ENCODE peak calls at places on chromosomes 1 and 21, in six cellular contexts. One of them, this sample, is unnamed.

GRCh38 chr1:91844862-91845528 is 41.0 kb downstream of the TGFBR3 start:
- DNase-seq in lower lobe of right lung: no peak
- DNase-seq in adrenal gland: peak; percentile 84
- DNase-seq in effector memory CD4-positive, alpha-beta T cell: no peak
- DNase-seq in left lung: no peak
- DNase-seq in heart left ventricle: peak; percentile 41
- DNase-seq in this sample: no peak

GRCh38 chr1:173050865-173051264 is at the start of gene TNFSF18:
- DNase-seq in lower lobe of right lung: no peak
- DNase-seq in heart left ventricle: peak; percentile 26
- DNase-seq in effector memory CD4-positive, alpha-beta T cell: no peak
- DNase-seq in left lung: no peak
- DNase-seq in adrenal gland: no peak
- DNase-seq in this sample: no peak

GRCh38 chr1:150362721-150363425 is 1.1 kb upstream of the RPRD2 start:
- DNase-seq in effector memory CD4-positive, alpha-beta T cell: no peak
- DNase-seq in lower lobe of right lung: no peak
- DNase-seq in heart left ventricle: no peak
- DNase-seq in adrenal gland: peak; percentile 38
- DNase-seq in left lung: peak; percentile 28
- DNase-seq in this sample: peak; percentile 89

GRCh38 chr1:30411206-30411605 is 312.2 kb downstream of the MATN1 start:
- DNase-seq in heart left ventricle: no peak
- DNase-seq in effector memory CD4-positive, alpha-beta T cell: no peak
- DNase-seq in lower lobe of right lung: no peak
- DNase-seq in adrenal gland: no peak
- DNase-seq in left lung: no peak
- DNase-seq in this sample: no peak

GRCh38 chr1:45356186-45356585 is 15.9 kb upstream of the MUTYH start:
- DNase-seq in lower lobe of right lung: no peak
- DNase-seq in effector memory CD4-positive, alpha-beta T cell: no peak
- DNase-seq in heart left ventricle: no peak
- DNase-seq in left lung: no peak
- DNase-seq in adrenal gland: no peak
- DNase-seq in this sample: no peak

GRCh38 chr21:36478207-36478701 is 1.7 kb downstream of the CLDN14 start:
- DNase-seq in lower lobe of right lung: no peak
- DNase-seq in heart left ventricle: no peak
- DNase-seq in effector memory CD4-positive, alpha-beta T cell: no peak
- DNase-seq in adrenal gland: no peak
- DNase-seq in left lung: no peak
- DNase-seq in this sample: no peak

GRCh38 chr1:1196431-1197187 is 9.8 kb downstream of the TNFRSF18 start:
- DNase-seq in effector memory CD4-positive, alpha-beta T cell: no peak
- DNase-seq in adrenal gland: no peak
- DNase-seq in left lung: peak; percentile 53
- DNase-seq in lower lobe of right lung: peak; percentile 34
- DNase-seq in heart left ventricle: peak; percentile 5
- DNase-seq in this sample: no peak

GRCh38 chr1:226711976-226712778 is 26.9 kb downstream of the ITPKB start:
- DNase-seq in lower lobe of right lung: no peak
- DNase-seq in adrenal gland: no peak
- DNase-seq in heart left ventricle: no peak
- DNase-seq in left lung: no peak
- DNase-seq in effector memory CD4-positive, alpha-beta T cell: peak; percentile 36
- DNase-seq in this sample: no peak

GRCh38 chr21:36976882-36977651 is 10.6 kb upstream of the HLCS start:
- DNase-seq in heart left ventricle: peak; percentile 20
- DNase-seq in left lung: no peak
- DNase-seq in effector memory CD4-positive, alpha-beta T cell: no peak
- DNase-seq in adrenal gland: peak; percentile 34
- DNase-seq in lower lobe of right lung: no peak
- DNase-seq in this sample: no peak

GRCh38 chr1:6162773-6163172 is 17.3 kb downstream of the CHD5 start:
- DNase-seq in heart left ventricle: no peak
- DNase-seq in effector memory CD4-positive, alpha-beta T cell: no peak
- DNase-seq in adrenal gland: no peak
- DNase-seq in lower lobe of right lung: no peak
- DNase-seq in left lung: peak; percentile 60
- DNase-seq in this sample: no peak

GRCh38 chr1:28865997-28866650 is 48.2 kb upstream of the EPB41 start:
- DNase-seq in effector memory CD4-positive, alpha-beta T cell: no peak
- DNase-seq in left lung: peak; percentile 24
- DNase-seq in lower lobe of right lung: no peak
- DNase-seq in adrenal gland: no peak
- DNase-seq in heart left ventricle: no peak
- DNase-seq in this sample: no peak

GRCh38 chr1:97797403-97798183 is 123.2 kb downstream of the DPYD start:
- DNase-seq in effector memory CD4-positive, alpha-beta T cell: no peak
- DNase-seq in adrenal gland: no peak
- DNase-seq in heart left ventricle: peak; percentile 37
- DNase-seq in lower lobe of right lung: no peak
- DNase-seq in left lung: no peak
- DNase-seq in this sample: no peak

GRCh38 chr1:60425528-60425927 is 352.0 kb upstream of the C1orf87 start:
- DNase-seq in left lung: no peak
- DNase-seq in heart left ventricle: no peak
- DNase-seq in lower lobe of right lung: no peak
- DNase-seq in effector memory CD4-positive, alpha-beta T cell: no peak
- DNase-seq in adrenal gland: no peak
- DNase-seq in this sample: no peak

GRCh38 chr1:39425634-39426033 is 65.8 kb upstream of the BMP8A start:
- DNase-seq in left lung: no peak
- DNase-seq in heart left ventricle: no peak
- DNase-seq in lower lobe of right lung: no peak
- DNase-seq in effector memory CD4-positive, alpha-beta T cell: no peak
- DNase-seq in adrenal gland: no peak
- DNase-seq in this sample: no peak

GRCh38 chr1:39420493-39420892 is 70.9 kb upstream of the BMP8A start:
- DNase-seq in lower lobe of right lung: no peak
- DNase-seq in left lung: no peak
- DNase-seq in heart left ventricle: no peak
- DNase-seq in adrenal gland: no peak
- DNase-seq in effector memory CD4-positive, alpha-beta T cell: no peak
- DNase-seq in this sample: no peak

GRCh38 chr1:39425151-39425550 is 66.3 kb upstream of the BMP8A start:
- DNase-seq in lower lobe of right lung: no peak
- DNase-seq in effector memory CD4-positive, alpha-beta T cell: no peak
- DNase-seq in left lung: no peak
- DNase-seq in adrenal gland: no peak
- DNase-seq in heart left ventricle: no peak
- DNase-seq in this sample: no peak

GRCh38 chr1:39418223-39418622 is 73.2 kb upstream of the BMP8A start:
- DNase-seq in heart left ventricle: no peak
- DNase-seq in effector memory CD4-positive, alpha-beta T cell: no peak
- DNase-seq in adrenal gland: no peak
- DNase-seq in lower lobe of right lung: no peak
- DNase-seq in left lung: no peak
- DNase-seq in this sample: no peak

GRCh38 chr1:39422604-39423003 is 68.8 kb upstream of the BMP8A start:
- DNase-seq in adrenal gland: no peak
- DNase-seq in effector memory CD4-positive, alpha-beta T cell: no peak
- DNase-seq in left lung: no peak
- DNase-seq in lower lobe of right lung: no peak
- DNase-seq in heart left ventricle: no peak
- DNase-seq in this sample: no peak
- H3K4me1 ChIP-seq in adrenal gland: no peaks in the 10 kb centered on the region
- H3K4me1 ChIP-seq in effector memory CD4-positive, alpha-beta T cell: no peaks in the 10 kb centered on the region
- H3K4me1 ChIP-seq in left lung: peaks cover 16% of the 10 kb centered on the region
- H3K4me1 ChIP-seq in lower lobe of right lung: peaks cover 22% of the 10 kb centered on the region
- H3K4me1 ChIP-seq in heart left ventricle: no peaks in the 10 kb centered on the region
- H3K4me1 ChIP-seq in this sample: peaks cover 31% of the 10 kb centered on the region

DNA sequence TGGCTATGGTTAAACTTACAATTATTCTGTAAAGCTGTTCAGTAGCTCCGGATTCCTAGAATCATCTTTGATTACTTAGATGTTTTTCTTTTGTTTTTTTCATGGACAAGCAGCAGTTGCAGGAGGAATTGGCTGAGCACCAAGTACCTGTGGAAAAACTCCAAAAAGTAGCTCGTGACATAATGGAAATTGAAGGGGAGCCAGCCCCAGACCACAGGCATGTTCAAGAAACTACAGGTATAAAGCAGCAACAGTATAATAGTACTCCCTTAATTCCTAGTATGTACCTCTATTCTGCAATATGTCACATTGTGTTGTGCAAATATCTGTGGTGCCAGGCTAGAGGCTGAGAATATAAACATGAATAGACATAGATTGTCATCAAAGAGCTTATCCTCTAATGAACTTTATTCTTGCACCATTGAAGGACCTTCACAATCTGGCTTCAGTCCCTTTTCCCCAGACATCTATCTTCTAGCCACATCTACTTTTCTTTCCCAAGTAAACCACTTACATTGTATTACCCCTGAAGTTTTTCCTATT is 132.3 kb upstream of the BMP8A start:
- DNase-seq in lower lobe of right lung: no peak
- DNase-seq in adrenal gland: peak; percentile 48
- DNase-seq in heart left ventricle: no peak
- DNase-seq in effector memory CD4-positive, alpha-beta T cell: no peak
- DNase-seq in left lung: no peak
- DNase-seq in this sample: no peak
- H3K36me3 ChIP-seq in lower lobe of right lung: peaks cover 100% of the 10 kb centered on the region
- H3K36me3 ChIP-seq in adrenal gland: no peaks in the 10 kb centered on the region
- H3K36me3 ChIP-seq in heart left ventricle: no peaks in the 10 kb centered on the region
- H3K36me3 ChIP-seq in effector memory CD4-positive, alpha-beta T cell: peaks cover 83% of the 10 kb centered on the region
- H3K36me3 ChIP-seq in left lung: peaks cover 6% of the 10 kb centered on the region
- H3K36me3 ChIP-seq in this sample: peaks cover 65% of the 10 kb centered on the region

GRCh38 chr1:70934197-70934961 is 113.2 kb downstream of the PTGER3 start:
- DNase-seq in effector memory CD4-positive, alpha-beta T cell: no peak
- DNase-seq in left lung: no peak
- DNase-seq in adrenal gland: no peak
- DNase-seq in heart left ventricle: no peak
- DNase-seq in lower lobe of right lung: no peak
- DNase-seq in this sample: no peak
- H3K4me1 ChIP-seq in effector memory CD4-positive, alpha-beta T cell: no peaks in the 10 kb centered on the region
- H3K4me1 ChIP-seq in left lung: no peaks in the 10 kb centered on the region
- H3K4me1 ChIP-seq in adrenal gland: peaks cover 4% of the 10 kb centered on the region
- H3K4me1 ChIP-seq in heart left ventricle: no peaks in the 10 kb centered on the region
- H3K4me1 ChIP-seq in lower lobe of right lung: no peaks in the 10 kb centered on the region
- H3K4me1 ChIP-seq in this sample: no peaks in the 10 kb centered on the region

GRCh38 chr1:235128453-235129328 is at the start of gene TOMM20:
- DNase-seq in left lung: peak; percentile 99
- DNase-seq in heart left ventricle: peak; percentile 96
- DNase-seq in adrenal gland: peak; percentile 97
- DNase-seq in lower lobe of right lung: peak; percentile 97
- DNase-seq in effector memory CD4-positive, alpha-beta T cell: peak; percentile 90
- DNase-seq in this sample: peak; percentile 96
- H3K36me3 ChIP-seq in left lung: no peaks in the 10 kb centered on the region
- H3K36me3 ChIP-seq in heart left ventricle: no peaks in the 10 kb centered on the region
- H3K36me3 ChIP-seq in adrenal gland: no peaks in the 10 kb centered on the region
- H3K36me3 ChIP-seq in lower lobe of right lung: peaks cover 26% of the 10 kb centered on the region
- H3K36me3 ChIP-seq in effector memory CD4-positive, alpha-beta T cell: peaks cover 11% of the 10 kb centered on the region
- H3K36me3 ChIP-seq in this sample: no peaks in the 10 kb centered on the region

DNA sequence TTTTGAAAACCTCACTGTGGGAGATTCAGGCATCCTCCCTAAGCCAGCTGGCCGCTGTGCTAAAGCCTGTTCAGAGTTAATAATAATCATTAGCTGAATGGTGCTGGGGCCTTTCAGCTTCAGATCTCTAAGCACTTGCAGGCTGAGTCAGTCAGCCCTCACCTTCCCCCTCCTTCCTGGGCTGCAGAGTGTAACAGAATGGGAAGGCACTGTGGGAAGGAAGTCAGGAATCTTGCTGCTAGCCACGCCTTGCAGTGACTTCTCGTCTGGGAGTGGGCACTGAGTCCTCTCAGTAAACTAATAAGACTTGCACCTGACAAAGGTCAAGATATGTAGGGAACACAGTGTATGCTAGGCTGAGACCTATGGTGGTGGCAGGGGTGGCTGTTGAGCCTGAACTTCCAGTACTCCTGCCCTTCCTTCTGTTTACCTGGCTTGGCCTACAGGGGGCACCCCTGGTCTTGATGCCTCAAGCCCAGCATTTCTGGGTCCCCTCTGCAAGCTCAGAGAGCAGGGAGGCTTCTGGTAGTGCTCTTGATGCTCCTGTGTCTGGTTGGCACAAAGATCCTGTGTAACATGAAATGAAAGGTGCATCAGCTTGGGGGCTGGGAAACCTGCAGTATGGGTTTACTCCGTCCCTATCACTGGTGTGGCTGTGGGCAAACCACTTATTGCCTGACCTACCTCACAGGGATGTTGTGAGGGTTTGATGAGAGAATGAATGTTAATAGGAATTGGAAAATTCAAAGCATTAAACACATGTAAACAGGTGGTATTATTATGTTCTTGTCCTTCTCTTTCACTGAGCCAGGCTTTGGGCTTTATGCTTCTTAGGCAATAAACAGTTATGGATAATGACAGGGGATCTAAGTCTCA is 6.0 kb downstream of the CYB561D1 start:
- DNase-seq in effector memory CD4-positive, alpha-beta T cell: no peak
- DNase-seq in lower lobe of right lung: peak; percentile 68
- DNase-seq in left lung: no peak
- DNase-seq in adrenal gland: peak; percentile 76
- DNase-seq in heart left ventricle: no peak
- DNase-seq in this sample: no peak
- H3K4me1 ChIP-seq in effector memory CD4-positive, alpha-beta T cell: peaks cover 81% of the 10 kb centered on the region
- H3K4me1 ChIP-seq in lower lobe of right lung: peaks cover 51% of the 10 kb centered on the region
- H3K4me1 ChIP-seq in left lung: peaks cover 56% of the 10 kb centered on the region
- H3K4me1 ChIP-seq in adrenal gland: peaks cover 28% of the 10 kb centered on the region
- H3K4me1 ChIP-seq in heart left ventricle: no peaks in the 10 kb centered on the region
- H3K4me1 ChIP-seq in this sample: peaks cover 81% of the 10 kb centered on the region

This sample was measured in vagina.